ENCODE peak calls at places on chromosomes 6 and 20, in seven cellular contexts. One of them, this sample, is unnamed.

GRCh38 chr6:4370066-4370465 is 234.7 kb upstream of the ECI2 start:
- DNase-seq in endodermal cell: peak
- DNase-seq in IMR-90: peak
- DNase-seq in psoas muscle: no peak
- DNase-seq in cardiac muscle cell: peak
- DNase-seq in WTC11: no peak
- DNase-seq in endothelial cell of umbilical vein: peak
- DNase-seq in this sample: no peak

GRCh38 chr6:44642345-44642744 is 254.8 kb downstream of the CDC5L start:
- DNase-seq in endodermal cell: no peak
- DNase-seq in IMR-90: no peak
- DNase-seq in psoas muscle: no peak
- DNase-seq in cardiac muscle cell: no peak
- DNase-seq in WTC11: no peak
- DNase-seq in endothelial cell of umbilical vein: no peak
- DNase-seq in this sample: no peak

GRCh38 chr6:44182911-44183390 is 24.3 kb downstream of the CAPN11 start:
- DNase-seq in endodermal cell: no peak
- DNase-seq in IMR-90: no peak
- DNase-seq in psoas muscle: no peak
- DNase-seq in cardiac muscle cell: no peak
- DNase-seq in WTC11: no peak
- DNase-seq in endothelial cell of umbilical vein: no peak
- DNase-seq in this sample: no peak

GRCh38 chr6:111461860-111462259 is 21.2 kb downstream of the REV3L start:
- DNase-seq in endodermal cell: no peak
- DNase-seq in IMR-90: no peak
- DNase-seq in psoas muscle: no peak
- DNase-seq in cardiac muscle cell: no peak
- DNase-seq in WTC11: no peak
- DNase-seq in endothelial cell of umbilical vein: no peak
- DNase-seq in this sample: no peak

GRCh38 chr6:92433911-92434310 is 985.4 kb downstream of the EPHA7 start:
- DNase-seq in endodermal cell: no peak
- DNase-seq in IMR-90: no peak
- DNase-seq in psoas muscle: no peak
- DNase-seq in cardiac muscle cell: no peak
- DNase-seq in WTC11: no peak
- DNase-seq in endothelial cell of umbilical vein: no peak
- DNase-seq in this sample: no peak

GRCh38 chr6:69816569-69816968 is 19.8 kb upstream of the LMBRD1 start:
- DNase-seq in endodermal cell: no peak
- DNase-seq in IMR-90: no peak
- DNase-seq in psoas muscle: no peak
- DNase-seq in cardiac muscle cell: no peak
- DNase-seq in WTC11: no peak
- DNase-seq in endothelial cell of umbilical vein: no peak
- DNase-seq in this sample: no peak

GRCh38 chr20:52783769-52784168 is 188.4 kb upstream of the TSHZ2 start:
- DNase-seq in endodermal cell: peak
- DNase-seq in IMR-90: no peak
- DNase-seq in psoas muscle: no peak
- DNase-seq in cardiac muscle cell: peak
- DNase-seq in WTC11: peak
- DNase-seq in endothelial cell of umbilical vein: no peak
- DNase-seq in this sample: peak

GRCh38 chr6:89353118-89353556 is 615 bp upstream of the UBE2J1 start:
- DNase-seq in endodermal cell: no peak
- DNase-seq in IMR-90: no peak
- DNase-seq in psoas muscle: no peak
- DNase-seq in cardiac muscle cell: no peak
- DNase-seq in WTC11: no peak
- DNase-seq in endothelial cell of umbilical vein: no peak
- DNase-seq in this sample: no peak

GRCh38 chr20:43567477-43567876 is 8.7 kb downstream of the SGK2 start:
- DNase-seq in endodermal cell: no peak
- DNase-seq in IMR-90: no peak
- DNase-seq in psoas muscle: no peak
- DNase-seq in cardiac muscle cell: no peak
- DNase-seq in WTC11: no peak
- DNase-seq in endothelial cell of umbilical vein: no peak
- DNase-seq in this sample: no peak

GRCh38 chr6:131968672-131969071 is 17.5 kb upstream of the CCN2 start:
- DNase-seq in endodermal cell: no peak
- DNase-seq in IMR-90: no peak
- DNase-seq in psoas muscle: no peak
- DNase-seq in cardiac muscle cell: no peak
- DNase-seq in WTC11: no peak
- DNase-seq in endothelial cell of umbilical vein: no peak
- DNase-seq in this sample: no peak

GRCh38 chr20:3071610-3072529 is at the start of gene OXT:
- DNase-seq in endodermal cell: peak
- DNase-seq in IMR-90: no peak
- DNase-seq in psoas muscle: peak
- DNase-seq in cardiac muscle cell: peak
- DNase-seq in WTC11: peak
- DNase-seq in endothelial cell of umbilical vein: peak
- DNase-seq in this sample: peak

GRCh38 chr6:49606696-49607390 is 29.8 kb downstream of the RHAG start:
- DNase-seq in endodermal cell: peak
- DNase-seq in IMR-90: peak
- DNase-seq in psoas muscle: no peak
- DNase-seq in cardiac muscle cell: peak
- DNase-seq in WTC11: no peak
- DNase-seq in endothelial cell of umbilical vein: peak
- DNase-seq in this sample: peak

GRCh38 chr6:53347250-53347920 is 1.4 kb downstream of the ELOVL5 start:
- DNase-seq in endodermal cell: no peak
- DNase-seq in IMR-90: peak
- DNase-seq in psoas muscle: no peak
- DNase-seq in cardiac muscle cell: peak
- DNase-seq in WTC11: no peak
- DNase-seq in endothelial cell of umbilical vein: peak
- DNase-seq in this sample: no peak

GRCh38 chr20:18272451-18272850 is 15.9 kb upstream of the ZNF133 start:
- DNase-seq in endodermal cell: no peak
- DNase-seq in IMR-90: no peak
- DNase-seq in psoas muscle: peak
- DNase-seq in cardiac muscle cell: peak
- DNase-seq in WTC11: no peak
- DNase-seq in endothelial cell of umbilical vein: no peak
- DNase-seq in this sample: no peak

GRCh38 chr20:22352019-22352418 is 232.4 kb downstream of the FOXA2 start:
- DNase-seq in endodermal cell: no peak
- DNase-seq in IMR-90: no peak
- DNase-seq in psoas muscle: no peak
- DNase-seq in cardiac muscle cell: no peak
- DNase-seq in WTC11: no peak
- DNase-seq in endothelial cell of umbilical vein: no peak
- DNase-seq in this sample: no peak

GRCh38 chr6:146381486-146381885 is 162.1 kb upstream of the RAB32 start:
- DNase-seq in endodermal cell: peak
- DNase-seq in IMR-90: no peak
- DNase-seq in psoas muscle: no peak
- DNase-seq in cardiac muscle cell: peak
- DNase-seq in WTC11: no peak
- DNase-seq in endothelial cell of umbilical vein: no peak
- DNase-seq in this sample: no peak
- TF ChIP-seq CTCF in endodermal cell: peak
- TF ChIP-seq CTCF in IMR-90: no peak
- TF ChIP-seq CTCF in psoas muscle: no peak
- TF ChIP-seq CTCF in cardiac muscle cell: peak
- TF ChIP-seq CTCF in WTC11: no peak
- TF ChIP-seq CTCF in endothelial cell of umbilical vein: peak
- TF ChIP-seq CTCF in this sample: peak

GRCh38 chr20:14219801-14220461 is 117.5 kb downstream of the FLRT3 start:
- DNase-seq in endodermal cell: peak
- DNase-seq in IMR-90: no peak
- DNase-seq in psoas muscle: no peak
- DNase-seq in cardiac muscle cell: no peak
- DNase-seq in WTC11: peak
- DNase-seq in endothelial cell of umbilical vein: no peak
- DNase-seq in this sample: no peak

GRCh38 chr20:14223806-14224205 is 113.6 kb downstream of the FLRT3 start:
- DNase-seq in endodermal cell: no peak
- DNase-seq in IMR-90: no peak
- DNase-seq in psoas muscle: no peak
- DNase-seq in cardiac muscle cell: no peak
- DNase-seq in WTC11: no peak
- DNase-seq in endothelial cell of umbilical vein: no peak
- DNase-seq in this sample: no peak

GRCh38 chr20:14220986-14221385 is 116.4 kb downstream of the FLRT3 start:
- DNase-seq in endodermal cell: no peak
- DNase-seq in IMR-90: no peak
- DNase-seq in psoas muscle: no peak
- DNase-seq in cardiac muscle cell: no peak
- DNase-seq in WTC11: no peak
- DNase-seq in endothelial cell of umbilical vein: no peak
- DNase-seq in this sample: no peak
- TF ChIP-seq CTCF in endodermal cell: no peak
- TF ChIP-seq CTCF in IMR-90: no peak
- TF ChIP-seq CTCF in psoas muscle: no peak
- TF ChIP-seq CTCF in cardiac muscle cell: no peak
- TF ChIP-seq CTCF in WTC11: no peak
- TF ChIP-seq CTCF in endothelial cell of umbilical vein: no peak
- TF ChIP-seq CTCF in this sample: no peak

GRCh38 chr20:45538209-45538798 is 978 bp downstream of the WFDC6 start:
- DNase-seq in endodermal cell: peak
- DNase-seq in IMR-90: no peak
- DNase-seq in psoas muscle: no peak
- DNase-seq in cardiac muscle cell: no peak
- DNase-seq in WTC11: peak
- DNase-seq in endothelial cell of umbilical vein: no peak
- DNase-seq in this sample: no peak
- TF ChIP-seq CTCF in endodermal cell: peak
- TF ChIP-seq CTCF in IMR-90: no peak
- TF ChIP-seq CTCF in psoas muscle: no peak
- TF ChIP-seq CTCF in cardiac muscle cell: no peak
- TF ChIP-seq CTCF in WTC11: no peak
- TF ChIP-seq CTCF in endothelial cell of umbilical vein: no peak
- TF ChIP-seq CTCF in this sample: no peak

GRCh38 chr20:50092436-50092835 is 20.5 kb downstream of the UBE2V1 start:
- DNase-seq in endodermal cell: no peak
- DNase-seq in IMR-90: no peak
- DNase-seq in psoas muscle: no peak
- DNase-seq in cardiac muscle cell: peak
- DNase-seq in WTC11: no peak
- DNase-seq in endothelial cell of umbilical vein: no peak
- DNase-seq in this sample: no peak
- TF ChIP-seq CTCF in endodermal cell: no peak
- TF ChIP-seq CTCF in IMR-90: no peak
- TF ChIP-seq CTCF in psoas muscle: no peak
- TF ChIP-seq CTCF in cardiac muscle cell: no peak
- TF ChIP-seq CTCF in WTC11: no peak
- TF ChIP-seq CTCF in endothelial cell of umbilical vein: no peak
- TF ChIP-seq CTCF in this sample: no peak

DNA sequence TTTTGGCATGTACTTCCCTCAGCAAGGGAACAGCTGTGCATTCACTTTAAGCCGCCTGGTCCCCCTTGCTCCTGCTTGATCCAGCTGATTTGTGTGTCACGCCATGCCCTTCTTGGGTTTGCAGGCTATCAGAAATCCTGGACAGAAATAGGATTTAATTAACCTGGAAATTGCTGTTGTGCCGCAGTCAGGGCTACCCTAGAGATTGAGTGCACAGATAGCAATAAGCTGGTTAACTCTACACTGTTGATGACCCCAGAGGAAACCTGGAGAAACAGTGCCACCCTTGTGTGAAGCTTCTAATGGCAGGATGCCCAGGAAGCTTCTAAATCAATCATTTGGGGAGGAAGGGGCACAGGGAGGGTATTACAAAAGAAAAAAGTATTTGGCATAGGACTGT is 199.0 kb downstream of the JARID2 start:
- DNase-seq in endodermal cell: peak
- DNase-seq in IMR-90: no peak
- DNase-seq in psoas muscle: no peak
- DNase-seq in cardiac muscle cell: no peak
- DNase-seq in WTC11: no peak
- DNase-seq in endothelial cell of umbilical vein: no peak
- DNase-seq in this sample: no peak
- TF ChIP-seq CTCF in endodermal cell: peak
- TF ChIP-seq CTCF in IMR-90: no peak
- TF ChIP-seq CTCF in psoas muscle: no peak
- TF ChIP-seq CTCF in cardiac muscle cell: no peak
- TF ChIP-seq CTCF in WTC11: no peak
- TF ChIP-seq CTCF in endothelial cell of umbilical vein: no peak
- TF ChIP-seq CTCF in this sample: no peak